ENCODE peak calls at places on chromosomes 6 and 20, in six cellular contexts. X is fibroblast of mammary gland, M is astrocyte, V is amniotic epithelial cell, W is T follicular helper cell, T is lung microvascular endothelial cell. D is an unnamed sample.

GRCh38 chr20:62136283-62137091 is 6.7 kb downstream of the PSMA7 start:
- DNase-seq in X (peak), M (peak), V (peak), W (peak), T (peak), D (peak)

GRCh38 chr6:2843138-2843740 is 1.6 kb upstream of the SERPINB1 start:
- DNase-seq in X (no peak), M (peak), V (no peak), W (no peak), T (no peak), D (no peak)

GRCh38 chr6:29909995-29910394 is 32.3 kb upstream of the HLA-A start:
- DNase-seq in X (peak), M (no peak), V (peak), W (no peak), T (no peak), D (no peak)

GRCh38 chr20:21513181-21513663 is 642 bp downstream of the NKX2-2 start:
- DNase-seq in X (no peak), M (no peak), V (no peak), W (no peak), T (no peak), D (peak)

GRCh38 chr20:540391-541201 is 3.0 kb downstream of the CSNK2A1 start:
- DNase-seq in X (no peak), M (no peak), V (no peak), W (no peak), T (no peak), D (no peak)

GRCh38 chr20:46157625-46158024 is 39.5 kb downstream of the CD40 start:
- DNase-seq in X (no peak), M (no peak), V (no peak), W (no peak), T (no peak), D (no peak)

GRCh38 chr6:99521557-99522286 is 6.5 kb upstream of the USP45 start:
- DNase-seq in X (peak), M (peak), V (peak), W (no peak), T (peak), D (no peak)

GRCh38 chr20:24773751-24774201 is 175.3 kb upstream of the CST7 start:
- DNase-seq in X (peak), M (peak), V (peak), W (no peak), T (peak), D (no peak)

GRCh38 chr6:43811101-43812099 is 41.4 kb downstream of the VEGFA start:
- DNase-seq in X (no peak), M (no peak), V (no peak), W (no peak), T (no peak), D (no peak)

GRCh38 chr6:6557871-6558270 is 30.6 kb upstream of the LY86 start:
- DNase-seq in X (no peak), M (no peak), V (no peak), W (no peak), T (no peak), D (no peak)

GRCh38 chr6:16653226-16653625 is 108.0 kb downstream of the ATXN1 start:
- DNase-seq in X (no peak), M (no peak), V (no peak), W (no peak), T (no peak), D (no peak)

GRCh38 chr6:38570750-38571149 is 69.0 kb downstream of the BTBD9 start:
- DNase-seq in X (peak), M (no peak), V (peak), W (no peak), T (peak), D (no peak)

GRCh38 chr6:139751179-139751578 is 376.7 kb upstream of the CITED2 start:
- DNase-seq in X (peak), M (no peak), V (no peak), W (no peak), T (no peak), D (no peak)

GRCh38 chr6:11700118-11700718 is 78.4 kb downstream of the ADTRP start:
- DNase-seq in X (peak), M (peak), V (peak), W (no peak), T (peak), D (peak)

GRCh38 chr20:62155428-62156253 is 12.1 kb downstream of the SS18L1 start:
- DNase-seq in X (no peak), M (no peak), V (no peak), W (no peak), T (no peak), D (no peak)

GRCh38 chr20:31560900-31561598 is 44.0 kb upstream of the ID1 start:
- DNase-seq in X (peak), M (peak), V (peak), W (no peak), T (peak), D (no peak)

GRCh38 chr6:4030672-4031071 is 48.3 kb downstream of the FAM217A start:
- DNase-seq in X (no peak), M (no peak), V (no peak), W (no peak), T (no peak), D (no peak)

GRCh38 chr20:20666359-20666758 is 46.1 kb downstream of the RALGAPA2 start:
- DNase-seq in X (no peak), M (no peak), V (no peak), W (no peak), T (no peak), D (no peak)

GRCh38 chr20:45283529-45284065 is 23.0 kb upstream of the RBPJL start:
- DNase-seq in X (peak), M (no peak), V (no peak), W (no peak), T (no peak), D (no peak)

GRCh38 chr6:43013020-43013842 is 515 bp downstream of the MEA1 start:
- DNase-seq in X (peak), M (no peak), V (no peak), W (no peak), T (no peak), D (no peak)

GRCh38 chr6:158758941-158759479 is 60.2 kb downstream of the EZR start:
- DNase-seq in X (no peak), M (no peak), V (no peak), W (no peak), T (no peak), D (no peak)

GRCh38 chr6:129115491-129115890 is 232.6 kb downstream of the LAMA2 start:
- DNase-seq in X (no peak), M (no peak), V (no peak), W (no peak), T (no peak), D (no peak)

GRCh38 chr6:156791261-156791850 is 14.2 kb downstream of the ARID1B start:
- DNase-seq in X (peak), M (peak), V (peak), W (peak), T (peak), D (no peak)

GRCh38 chr6:40472354-40472753 is 114.8 kb downstream of the LRFN2 start:
- DNase-seq in X (no peak), M (no peak), V (no peak), W (no peak), T (no peak), D (no peak)

GRCh38 chr20:4435210-4435609 is 286.5 kb upstream of the PRND start:
- DNase-seq in X (peak), M (peak), V (no peak), W (no peak), T (no peak), D (no peak)

D was measured in GM10248.